ENCODE peak calls at places on chromosome 12, in eight cellular contexts. E, F, J, Q, X, I, Y and A are unnamed samples.

GRCh38 chr12:110600254-110600653 is 13.7 kb upstream of the TCTN1 start:
- DNase-seq in E (peak), X (peak), Q (no peak), Y (peak), F (peak), I (peak), J (no peak), A (no peak)

GRCh38 chr12:28780096-28780495 is 369.0 kb upstream of the FAR2 start:
- DNase-seq in E (peak), Y (peak), F (peak), X (peak), Q (no peak), J (no peak), I (no peak), A (no peak)

GRCh38 chr12:128079-128478 is 61.5 kb downstream of the IQSEC3 start:
- DNase-seq in X (no peak), F (no peak), E (no peak), Y (peak), I (no peak), J (no peak), Q (no peak), A (no peak)

GRCh38 chr12:115761784-115762183 is 515.7 kb downstream of the MED13L start:
- DNase-seq in E (no peak), I (no peak), Y (no peak), Q (no peak), X (no peak), F (no peak), J (no peak), A (no peak)

GRCh38 chr12:130879781-130880389 is 8.0 kb downstream of the RAN start:
- DNase-seq in Q (no peak), X (no peak), F (no peak), Y (peak), I (no peak), E (no peak), J (no peak), A (no peak)

GRCh38 chr12:63844391-63845341 is at the start of gene SRGAP1:
- DNase-seq in J (peak), E (peak), Q (peak), X (peak), I (peak), Y (peak), F (peak), A (peak)

GRCh38 chr12:20058068-20058467 is 310.3 kb upstream of the PDE3A start:
- DNase-seq in F (peak), X (no peak), Q (no peak), E (peak), J (no peak), I (no peak), Y (no peak), A (no peak)

GRCh38 chr12:29389295-29389919 is 8.4 kb upstream of the ERGIC2 start:
- DNase-seq in X (no peak), Y (no peak), E (no peak), Q (no peak), J (no peak), I (peak), F (peak), A (peak)

GRCh38 chr12:132946507-132946820 is 9.6 kb downstream of the ZNF605 start:
- DNase-seq in F (no peak), E (no peak), X (no peak), Y (no peak), J (no peak), Q (no peak), I (no peak), A (no peak)

GRCh38 chr12:95261109-95261508 is 43.5 kb downstream of the VEZT start:
- DNase-seq in E (no peak), I (no peak), Y (no peak), J (no peak), Q (no peak), F (no peak), X (no peak), A (no peak)

GRCh38 chr12:65430571-65431306 is 152.3 kb downstream of the MSRB3 start:
- DNase-seq in X (peak), Y (no peak), I (no peak), E (no peak), Q (no peak), J (no peak), F (peak), A (no peak)

GRCh38 chr12:110531741-110532333 is 29.7 kb downstream of the RAD9B start:
- DNase-seq in Q (no peak), I (no peak), F (peak), J (no peak), X (peak), Y (peak), E (peak), A (no peak)

GRCh38 chr12:48982397-48983080 is 4.4 kb downstream of the WNT1 start:
- DNase-seq in X (no peak), F (no peak), I (no peak), J (no peak), E (no peak), Y (peak), Q (no peak), A (no peak)

GRCh38 chr12:48981757-48982157 is 3.6 kb downstream of the WNT1 start:
- DNase-seq in Y (peak), I (no peak), J (no peak), F (no peak), E (no peak), Q (no peak), X (no peak), A (no peak)

GRCh38 chr12:48980389-48980952 is 2.3 kb downstream of the WNT1 start:
- DNase-seq in E (no peak), Y (peak), X (no peak), J (no peak), Q (no peak), I (peak), F (no peak), A (no peak)

GRCh38 chr12:48979602-48980388 is 1.7 kb downstream of the WNT1 start:
- DNase-seq in X (no peak), J (peak), Y (peak), F (no peak), E (no peak), Q (no peak), I (peak), A (no peak)

GRCh38 chr12:48980953-48981756 is 3.0 kb downstream of the WNT1 start:
- DNase-seq in F (no peak), I (peak), X (no peak), J (peak), Y (peak), E (no peak), Q (no peak), A (no peak)
- H3K4me3 ChIP-seq in F (peak), I (peak), X (no peak), J (no peak), Y (peak), E (peak), Q (no peak), A (peak)

GRCh38 chr12:57089259-57090245 is 638 bp downstream of the NAB2 start:
- DNase-seq in E (peak), X (peak), J (peak), Y (peak), Q (peak), F (peak), I (peak), A (peak)

GRCh38 chr12:57091633-57092528 is 3.0 kb downstream of the NAB2 start:
- DNase-seq in F (no peak), Y (peak), X (no peak), Q (no peak), J (no peak), I (no peak), E (no peak), A (no peak)

GRCh38 chr12:57090924-57091632 is 2.2 kb downstream of the NAB2 start:
- DNase-seq in J (peak), E (no peak), Y (peak), F (no peak), X (peak), Q (no peak), I (no peak), A (no peak)

GRCh38 chr12:57088442-57089258 is at the start of gene NAB2:
- DNase-seq in I (peak), Y (peak), F (peak), X (peak), Q (peak), J (peak), E (peak), A (peak)

GRCh38 chr12:57090456-57090855 is 1.5 kb downstream of the NAB2 start:
- DNase-seq in J (no peak), X (no peak), Y (peak), Q (no peak), I (no peak), F (no peak), E (no peak), A (no peak)
- H3K4me3 ChIP-seq in J (no peak), X (peak), Y (peak), Q (peak), I (no peak), F (peak), E (peak), A (peak)

GRCh38 chr12:6768385-6769002 is 2.3 kb downstream of the PTMS start:
- DNase-seq in J (no peak), E (no peak), Q (no peak), Y (peak), F (no peak), X (no peak), I (no peak), A (no peak)
- H3K4me3 ChIP-seq in J (no peak), E (peak), Q (no peak), Y (peak), F (peak), X (peak), I (no peak), A (peak)

GRCh38 chr12:1532367-1532752 is 62.0 kb downstream of the FBXL14 start:
- DNase-seq in Q (no peak), F (no peak), X (no peak), I (no peak), Y (peak), J (no peak), E (no peak), A (no peak)

GRCh38 chr12:1532796-1533195 is 61.6 kb downstream of the FBXL14 start:
- DNase-seq in F (no peak), J (no peak), X (no peak), Q (no peak), I (no peak), Y (no peak), E (no peak), A (no peak)

GRCh38 chr12:1533205-1533601 is 61.2 kb downstream of the FBXL14 start:
- DNase-seq in X (peak), F (no peak), Q (no peak), J (no peak), I (peak), Y (peak), E (no peak), A (no peak)

GRCh38 chr12:1534708-1535107 is 59.7 kb downstream of the FBXL14 start:
- DNase-seq in Y (peak), F (no peak), I (no peak), E (no peak), J (no peak), X (no peak), Q (no peak), A (no peak)

GRCh38 chr12:1533602-1534304 is 60.6 kb downstream of the FBXL14 start:
- DNase-seq in F (no peak), E (no peak), X (no peak), Q (no peak), I (peak), J (no peak), Y (peak), A (no peak)
- H3K4me3 ChIP-seq in F (peak), E (no peak), X (no peak), Q (no peak), I (no peak), J (no peak), Y (peak), A (no peak)

DNA sequence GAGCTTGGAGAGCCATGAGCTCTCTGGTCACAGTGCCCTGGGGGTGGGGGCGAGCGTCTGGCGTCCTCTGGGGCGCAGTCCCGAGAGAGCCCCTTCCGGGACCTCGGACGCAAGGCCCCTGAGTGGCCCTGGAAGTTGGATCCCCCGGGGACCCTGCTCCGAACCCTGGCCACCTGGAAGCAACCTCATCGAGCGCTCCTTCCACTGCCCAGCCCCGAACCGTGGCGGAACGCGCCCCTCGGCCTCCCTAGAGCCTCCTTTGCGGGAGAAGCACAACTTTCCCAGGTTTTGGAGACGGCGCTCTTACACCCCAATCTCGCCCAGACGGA is 1.2 kb downstream of the NOS1 start:
- DNase-seq in J (no peak), Y (no peak), X (no peak), Q (no peak), F (no peak), E (no peak), I (no peak), A (no peak)
- H3K4me3 ChIP-seq in J (no peak), Y (no peak), X (no peak), Q (peak), F (peak), E (no peak), I (no peak), A (no peak)

GRCh38 chr12:128815779-128816642 is 7.7 kb downstream of the SLC15A4 start:
- DNase-seq in Y (no peak), J (no peak), Q (no peak), E (no peak), F (no peak), I (no peak), X (no peak), A (no peak)

GRCh38 chr12:128813883-128814282 is 9.9 kb downstream of the SLC15A4 start:
- DNase-seq in I (no peak), F (no peak), E (no peak), Y (no peak), X (no peak), J (no peak), Q (no peak), A (no peak)

GRCh38 chr12:128813392-128813791 is 10.4 kb downstream of the SLC15A4 start:
- DNase-seq in E (no peak), I (no peak), J (no peak), Y (no peak), Q (no peak), X (no peak), F (no peak), A (no peak)

GRCh38 chr12:128816643-128816920 is 7.2 kb downstream of the SLC15A4 start:
- DNase-seq in Q (no peak), I (no peak), Y (no peak), J (no peak), X (no peak), F (no peak), E (no peak), A (no peak)

GRCh38 chr12:128814411-128815261 is 9.1 kb downstream of the SLC15A4 start:
- DNase-seq in E (no peak), I (no peak), X (no peak), Y (no peak), Q (no peak), F (no peak), J (no peak), A (no peak)
- H3K4me3 ChIP-seq in E (no peak), I (no peak), X (no peak), Y (no peak), Q (no peak), F (no peak), J (no peak), A (no peak)

GRCh38 chr12:7628401-7628961 is 37.2 kb downstream of the APOBEC1 start:
- DNase-seq in J (peak), F (no peak), Q (no peak), X (no peak), Y (peak), I (no peak), E (no peak), A (no peak)
- H3K4me3 ChIP-seq in J (no peak), F (peak), Q (no peak), X (no peak), Y (no peak), I (no peak), E (peak), A (no peak)